ENCODE peak calls at places on chromosome 20, in eight cellular contexts. N is pancreas, Z is cardiac muscle cell, P is dorsolateral prefrontal cortex, W is WERI-Rb-1, Y is psoas muscle, S is esophagus squamous epithelium, L is A549. D is an unnamed sample.

GRCh38 chr20:3251806-3252205 is 12.8 kb upstream of the SLC4A11 start:
- DNase-seq in N (no peak), Z (no peak), P (no peak), W (no peak), Y (no peak), S (no peak), L (no peak), D (peak; percentile 67)

GRCh38 chr20:6122111-6122872 is 538 bp downstream of the FERMT1 start:
- DNase-seq in N (no peak), Z (peak; percentile 72), P (no peak), W (no peak), Y (no peak), S (no peak), L (peak; percentile 44), D (no peak)

GRCh38 chr20:37411408-37412306 is 65.7 kb downstream of the SRC start:
- DNase-seq in N (no peak), Z (no peak), P (no peak), W (no peak), Y (no peak), S (no peak), L (no peak), D (no peak)

GRCh38 chr20:46040902-46041535 is 12.0 kb downstream of the SLC12A5 start:
- DNase-seq in N (no peak), Z (peak; percentile 88), P (no peak), W (no peak), Y (no peak), S (no peak), L (peak; percentile 25), D (no peak)

GRCh38 chr20:57698191-57698866 is 11.5 kb downstream of the PMEPA1 start:
- DNase-seq in N (no peak), Z (no peak), P (no peak), W (no peak), Y (no peak), S (no peak), L (peak; percentile 99), D (no peak)

GRCh38 chr20:57993738-57994431 is 234.6 kb downstream of the ANKRD60 start:
- DNase-seq in N (no peak), Z (no peak), P (no peak), W (no peak), Y (no peak), S (no peak), L (no peak), D (no peak)

GRCh38 chr20:10705801-10706459 is 32.1 kb upstream of the JAG1 start:
- DNase-seq in N (no peak), Z (no peak), P (no peak), W (no peak), Y (no peak), S (peak; percentile 4), L (peak; percentile 94), D (no peak)

GRCh38 chr20:37994512-37994911 is 38.7 kb downstream of the TTI1 start:
- DNase-seq in N (no peak), Z (no peak), P (no peak), W (no peak), Y (peak; percentile 32), S (no peak), L (peak; percentile 49), D (no peak)

DNA sequence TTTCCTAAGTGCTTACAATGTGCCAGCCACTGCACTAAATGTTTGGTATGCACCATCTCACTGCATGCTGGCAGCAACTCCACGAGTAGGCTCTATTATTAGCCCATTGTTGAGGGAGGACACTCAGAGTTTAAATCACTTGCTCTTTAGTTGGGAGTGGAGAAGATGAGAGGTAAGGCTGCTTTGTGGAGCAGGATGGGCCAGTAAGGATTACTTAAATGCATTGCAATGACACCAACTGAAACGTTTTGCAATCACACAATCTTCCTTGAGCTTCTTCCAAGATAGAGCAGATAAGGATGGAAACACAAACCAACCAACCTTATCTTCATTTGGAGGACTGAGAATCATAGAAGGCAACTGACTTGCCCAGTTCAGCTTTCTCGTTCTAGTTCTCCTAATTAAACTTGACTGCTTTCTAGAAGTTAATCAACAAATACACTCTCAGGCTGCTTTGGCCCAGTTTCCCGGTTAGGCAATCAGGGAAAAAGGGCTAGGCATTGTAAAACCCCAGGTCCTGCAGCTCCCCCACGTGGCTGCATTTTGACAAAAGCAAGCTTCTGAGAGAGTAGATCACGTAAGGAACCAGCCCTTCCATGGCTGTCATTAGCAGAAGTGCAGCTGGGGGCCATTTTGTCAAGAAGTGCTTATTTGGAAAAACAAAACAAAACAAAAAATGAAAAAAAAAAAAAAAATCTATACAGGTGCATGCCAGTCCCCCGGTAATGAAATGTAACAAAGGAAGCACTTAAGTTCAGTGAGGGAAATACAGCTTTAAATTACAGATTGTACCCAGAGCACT is 130.6 kb downstream of the BCAS1 start:
- DNase-seq in N (peak; percentile 87), Z (peak; percentile 94), P (peak; percentile 87), W (peak; percentile 84), Y (peak; percentile 89), S (peak; percentile 53), L (peak; percentile 79), D (peak; percentile 61)
- H3K27ac ChIP-seq in N (peak overlapping the region; percentile 59), Z (peak overlapping the region; percentile 87), P (peak overlapping the region; percentile 77), W (no peak overlapping the region), Y (peak overlapping the region; percentile 2), S (peak overlapping the region; percentile 78), L (peak overlapping the region; percentile 62), D (peak overlapping the region; percentile 60)

GRCh38 chr20:49985617-49986016 is 2.8 kb downstream of the SNAI1 start:
- DNase-seq in N (no peak), Z (no peak), P (no peak), W (no peak), Y (no peak), S (no peak), L (no peak), D (no peak)
- H3K27ac ChIP-seq in N (no peak overlapping the region), Z (no peak overlapping the region), P (no peak overlapping the region), W (peak overlapping the region; percentile 68), Y (no peak overlapping the region), S (peak overlapping the region; percentile 14), L (peak overlapping the region; percentile 3), D (no peak overlapping the region)

GRCh38 chr20:44200371-44200770 is 10.2 kb downstream of the OSER1 start:
- DNase-seq in N (no peak), Z (no peak), P (no peak), W (no peak), Y (no peak), S (no peak), L (no peak), D (no peak)

GRCh38 chr20:44204832-44205215 is 5.7 kb downstream of the OSER1 start:
- DNase-seq in N (no peak), Z (no peak), P (no peak), W (no peak), Y (no peak), S (no peak), L (no peak), D (no peak)

GRCh38 chr20:44204156-44204831 is 6.3 kb downstream of the OSER1 start:
- DNase-seq in N (no peak), Z (no peak), P (no peak), W (no peak), Y (no peak), S (no peak), L (peak; percentile 89), D (no peak)

GRCh38 chr20:44200983-44201382 is 9.6 kb downstream of the OSER1 start:
- DNase-seq in N (no peak), Z (no peak), P (no peak), W (no peak), Y (no peak), S (no peak), L (no peak), D (no peak)

GRCh38 chr20:44203161-44203560 is 7.4 kb downstream of the OSER1 start:
- DNase-seq in N (no peak), Z (peak; percentile 62), P (no peak), W (no peak), Y (no peak), S (no peak), L (no peak), D (no peak)
- H3K27ac ChIP-seq in N (no peak overlapping the region), Z (peak overlapping the region; percentile 61), P (no peak overlapping the region), W (no peak overlapping the region), Y (peak overlapping the region; percentile 92), S (no peak overlapping the region), L (peak overlapping the region; percentile 92), D (no peak overlapping the region)

DNA sequence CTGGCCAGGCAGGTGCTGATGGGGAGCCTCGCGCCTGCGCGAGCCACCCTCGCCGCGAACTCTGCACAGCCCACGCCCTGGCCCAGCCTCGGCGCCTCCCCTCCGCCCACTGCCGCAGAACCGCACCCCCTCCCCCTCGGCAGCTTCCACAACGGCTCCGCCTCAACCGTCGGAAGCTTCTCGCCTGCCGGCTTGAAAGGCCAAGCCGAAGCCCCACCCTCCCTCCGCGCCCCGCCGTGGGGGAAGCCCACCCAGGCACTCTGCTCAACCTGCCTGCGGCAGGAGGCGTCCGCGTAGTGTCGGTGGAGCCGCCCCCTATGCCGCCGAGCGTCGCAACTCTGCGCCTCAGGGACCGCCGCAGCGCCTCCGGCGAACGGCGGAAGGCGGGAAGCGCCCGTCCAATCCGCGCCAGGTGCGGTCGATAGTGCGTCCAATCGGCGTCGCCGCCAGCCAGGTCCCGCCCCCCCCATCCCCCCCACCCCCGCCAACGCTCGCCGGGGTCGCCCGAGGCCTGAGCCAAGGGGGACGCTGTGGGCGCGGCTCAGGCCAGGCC is at the start of gene SYCP2:
- DNase-seq in N (peak; percentile 67), Z (no peak), P (no peak), W (no peak), Y (peak; percentile 57), S (no peak), L (peak; percentile 41), D (no peak)
- H3K27ac ChIP-seq in N (peak within 1 kb of the TSS; percentile 74), Z (no peak within 1 kb of the TSS), P (peak within 1 kb of the TSS; percentile 74), W (no peak within 1 kb of the TSS), Y (peak within 1 kb of the TSS; percentile 70), S (peak within 1 kb of the TSS; percentile 74), L (peak within 1 kb of the TSS; percentile 72), D (peak within 1 kb of the TSS; percentile 44)

GRCh38 chr20:32434434-32434833 is 76.3 kb downstream of the ASXL1 start:
- DNase-seq in N (no peak), Z (no peak), P (no peak), W (no peak), Y (no peak), S (no peak), L (no peak), D (no peak)

GRCh38 chr20:32432277-32432676 is 74.1 kb downstream of the ASXL1 start:
- DNase-seq in N (no peak), Z (no peak), P (no peak), W (no peak), Y (no peak), S (no peak), L (no peak), D (no peak)

GRCh38 chr20:32431457-32431856 is 73.3 kb downstream of the ASXL1 start:
- DNase-seq in N (no peak), Z (no peak), P (no peak), W (no peak), Y (no peak), S (no peak), L (no peak), D (no peak)

GRCh38 chr20:32435449-32436107 is 77.4 kb downstream of the ASXL1 start:
- DNase-seq in N (no peak), Z (no peak), P (no peak), W (no peak), Y (no peak), S (no peak), L (no peak), D (no peak)

DNA sequence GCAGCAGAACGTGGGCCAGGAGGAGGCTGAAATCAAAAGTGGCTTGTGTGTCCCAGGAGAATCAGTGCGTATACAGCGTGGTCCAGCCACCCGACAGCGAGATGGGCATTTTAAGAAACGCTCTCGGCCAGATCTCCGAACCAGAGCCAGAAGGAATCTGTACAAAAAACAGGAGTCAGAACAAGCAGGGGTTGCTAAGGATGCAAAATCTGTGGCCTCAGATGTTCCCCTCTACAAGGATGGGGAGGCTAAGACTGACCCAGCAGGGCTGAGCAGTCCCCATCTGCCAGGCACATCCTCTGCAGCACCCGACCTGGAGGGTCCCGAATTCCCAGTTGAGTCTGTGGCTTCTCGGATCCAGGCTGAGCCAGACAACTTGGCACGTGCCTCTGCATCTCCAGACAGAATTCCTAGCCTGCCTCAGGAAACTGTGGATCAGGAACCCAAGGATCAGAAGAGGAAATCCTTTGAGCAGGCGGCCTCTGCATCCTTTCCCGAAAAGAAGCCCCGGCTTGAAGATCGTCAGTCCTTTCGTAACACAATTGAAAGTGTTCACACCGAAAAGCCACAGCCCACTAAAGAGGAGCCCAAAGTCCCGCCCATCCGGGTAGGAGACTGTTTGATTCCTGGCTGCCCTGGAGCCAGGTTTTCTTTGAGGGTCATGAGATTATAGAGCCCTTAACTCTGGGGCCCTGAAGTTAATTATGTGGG is 75.3 kb downstream of the ASXL1 start:
- DNase-seq in N (no peak), Z (no peak), P (no peak), W (no peak), Y (no peak), S (no peak), L (no peak), D (no peak)
- H3K27ac ChIP-seq in N (no peak overlapping the region), Z (peak overlapping the region; percentile 89), P (peak overlapping the region; percentile 14), W (no peak overlapping the region), Y (peak overlapping the region; percentile 27), S (no peak overlapping the region), L (no peak overlapping the region), D (no peak overlapping the region)

D was measured in caudate nucleus.